ENCODE peak calls at places on chromosomes 2 and 18, in four cellular contexts. W, X, D and M are unnamed samples.

GRCh38 chr2:230356084-230356483 is 29.1 kb downstream of the SP140L start:
- DNase-seq in W (no peak), X (no peak), D (no peak), M (no peak)

GRCh38 chr2:69915050-69915945 is at the start of gene MXD1:
- DNase-seq in X (peak), W (peak), D (no peak), M (peak)

GRCh38 chr2:201220102-201220570 is 37.2 kb downstream of the CASP10 start:
- DNase-seq in X (peak), W (peak), D (no peak), M (peak)

GRCh38 chr2:30421026-30421425 is 26.0 kb upstream of the LCLAT1 start:
- DNase-seq in D (no peak), W (no peak), X (no peak), M (no peak)

GRCh38 chr2:221448857-221449390 is 123.2 kb downstream of the EPHA4 start:
- DNase-seq in D (no peak), X (no peak), W (no peak), M (no peak)

GRCh38 chr2:233121856-233122255 is 61.7 kb downstream of the INPP5D start:
- DNase-seq in D (no peak), W (no peak), X (no peak), M (no peak)

GRCh38 chr18:74976331-74976909 is 232.5 kb downstream of the PTGR3 start:
- DNase-seq in D (no peak), W (no peak), X (no peak), M (no peak)

GRCh38 chr2:23209059-23209458 is 175.9 kb upstream of the KLHL29 start:
- DNase-seq in W (no peak), X (no peak), D (no peak), M (no peak)

GRCh38 chr2:218155953-218156479 is 10.7 kb downstream of the CXCR1 start:
- DNase-seq in X (no peak), W (no peak), D (no peak), M (no peak)

GRCh38 chr2:73218298-73218697 is 4.3 kb downstream of the SMYD5 start:
- DNase-seq in X (no peak), W (no peak), D (no peak), M (peak)

GRCh38 chr18:51330148-51330547 is 132.7 kb upstream of the MEX3C start:
- DNase-seq in W (no peak), D (no peak), X (no peak), M (no peak)

GRCh38 chr18:59954746-59955145 is 55.0 kb downstream of the PMAIP1 start:
- DNase-seq in W (no peak), D (peak), X (no peak), M (no peak)

GRCh38 chr2:231104115-231104713 is 20.6 kb downstream of the HTR2B start:
- DNase-seq in D (peak), X (peak), W (peak), M (peak)

GRCh38 chr2:10028988-10029874 is 14.1 kb upstream of the KLF11 start:
- DNase-seq in D (no peak), W (peak), X (peak), M (peak)

GRCh38 chr2:183284606-183285005 is 160.4 kb downstream of the NUP35 start:
- DNase-seq in W (no peak), X (no peak), D (no peak), M (no peak)

GRCh38 chr2:69556008-69556407 is 87.5 kb downstream of the AAK1 start:
- DNase-seq in X (no peak), W (no peak), D (no peak), M (no peak)

GRCh38 chr2:213152065-213152794 is 818 bp upstream of the IKZF2 start:
- DNase-seq in X (peak), W (peak), D (peak), M (peak)

GRCh38 chr2:224747765-224748164 is 31.6 kb upstream of the CCDC195 start:
- DNase-seq in D (no peak), X (no peak), W (no peak), M (no peak)

GRCh38 chr18:75478996-75479870 is 51.7 kb upstream of the SMIM21 start:
- DNase-seq in W (peak), D (peak), X (peak), M (peak)

GRCh38 chr18:56028514-56028913 is 440.5 kb upstream of the TCF4 start:
- DNase-seq in D (no peak), X (no peak), W (no peak), M (peak)

GRCh38 chr2:238938460-238939055 is 90.7 kb downstream of the TWIST2 start:
- DNase-seq in D (no peak), X (no peak), W (no peak), M (peak)

GRCh38 chr2:236366406-236366805 is 102.2 kb upstream of the ASB18 start:
- DNase-seq in D (no peak), X (no peak), W (no peak), M (no peak)

GRCh38 chr2:109466674-109467575 is 146.8 kb downstream of the SEPTIN10 start:
- DNase-seq in D (no peak), X (no peak), W (no peak), M (no peak)

GRCh38 chr2:105078906-105079305 is 41.0 kb downstream of the MRPS9 start:
- DNase-seq in X (no peak), D (no peak), W (no peak), M (no peak)

GRCh38 chr2:64317712-64318475 is 136.1 kb upstream of the LGALSL start:
- DNase-seq in W (no peak), D (no peak), X (no peak), M (no peak)

GRCh38 chr2:118670868-118671267 is 176.6 kb downstream of the EN1 start:
- DNase-seq in W (no peak), X (no peak), D (no peak), M (peak)

GRCh38 chr2:162992828-162993227 is 154.3 kb upstream of the KCNH7 start:
- DNase-seq in W (no peak), D (no peak), X (no peak), M (no peak)

GRCh38 chr2:162994718-162995117 is 156.2 kb upstream of the KCNH7 start:
- DNase-seq in D (no peak), W (no peak), X (no peak), M (no peak)

GRCh38 chr2:162989507-162989906 is 150.9 kb upstream of the KCNH7 start:
- DNase-seq in W (peak), D (no peak), X (no peak), M (no peak)
- TF ChIP-seq EZH2phosphoT487 in W (no peak), D (no peak), X (no peak), M (no peak)

GRCh38 chr2:174607584-174607983 is 10.0 kb upstream of the WIPF1 start:
- DNase-seq in D (no peak), W (no peak), X (no peak), M (no peak)

GRCh38 chr2:174608866-174609214 is 11.2 kb upstream of the WIPF1 start:
- DNase-seq in D (no peak), X (no peak), W (no peak), M (no peak)

GRCh38 chr2:174605687-174606086 is 8.1 kb upstream of the WIPF1 start:
- DNase-seq in D (peak), W (peak), X (no peak), M (no peak)

GRCh38 chr2:174607989-174608865 is 10.6 kb upstream of the WIPF1 start:
- DNase-seq in X (no peak), W (no peak), D (no peak), M (no peak)

DNA sequence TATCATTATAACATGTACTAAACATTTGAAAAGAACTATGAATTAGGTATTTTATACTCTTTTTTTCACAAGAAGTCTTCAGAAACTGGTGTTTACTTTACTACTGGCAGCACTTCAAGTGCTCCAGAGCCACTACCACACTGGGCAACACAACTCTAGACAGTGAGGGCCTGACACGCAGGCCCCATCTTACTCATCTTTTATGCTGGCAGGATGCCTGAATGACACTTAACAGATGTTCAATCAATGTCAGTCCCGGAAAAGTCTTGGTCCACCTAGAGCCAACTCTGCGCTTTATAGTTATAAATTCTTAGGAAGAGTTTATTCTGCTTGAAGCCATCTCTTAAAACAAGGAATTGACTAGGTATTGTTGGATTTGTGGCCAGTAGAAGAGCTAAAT is 8.7 kb upstream of the WIPF1 start:
- DNase-seq in X (no peak), D (no peak), W (no peak), M (peak)
- H3K27ac ChIP-seq in X (no peak), D (no peak), W (no peak), M (peak)

GRCh38 chr18:37567061-37567993 is 1.7 kb upstream of the CELF4 start:
- DNase-seq in X (peak), D (no peak), W (peak), M (no peak)
- H3K4me3 ChIP-seq in X (peak), D (no peak), W (peak), M (peak)

GRCh38 chr2:204550738-204551137 is 5.5 kb downstream of the PARD3B start:
- DNase-seq in W (peak), X (no peak), D (no peak), M (no peak)
- TF ChIP-seq EZH2phosphoT487 in W (no peak), X (no peak), D (no peak), M (no peak)

DNA sequence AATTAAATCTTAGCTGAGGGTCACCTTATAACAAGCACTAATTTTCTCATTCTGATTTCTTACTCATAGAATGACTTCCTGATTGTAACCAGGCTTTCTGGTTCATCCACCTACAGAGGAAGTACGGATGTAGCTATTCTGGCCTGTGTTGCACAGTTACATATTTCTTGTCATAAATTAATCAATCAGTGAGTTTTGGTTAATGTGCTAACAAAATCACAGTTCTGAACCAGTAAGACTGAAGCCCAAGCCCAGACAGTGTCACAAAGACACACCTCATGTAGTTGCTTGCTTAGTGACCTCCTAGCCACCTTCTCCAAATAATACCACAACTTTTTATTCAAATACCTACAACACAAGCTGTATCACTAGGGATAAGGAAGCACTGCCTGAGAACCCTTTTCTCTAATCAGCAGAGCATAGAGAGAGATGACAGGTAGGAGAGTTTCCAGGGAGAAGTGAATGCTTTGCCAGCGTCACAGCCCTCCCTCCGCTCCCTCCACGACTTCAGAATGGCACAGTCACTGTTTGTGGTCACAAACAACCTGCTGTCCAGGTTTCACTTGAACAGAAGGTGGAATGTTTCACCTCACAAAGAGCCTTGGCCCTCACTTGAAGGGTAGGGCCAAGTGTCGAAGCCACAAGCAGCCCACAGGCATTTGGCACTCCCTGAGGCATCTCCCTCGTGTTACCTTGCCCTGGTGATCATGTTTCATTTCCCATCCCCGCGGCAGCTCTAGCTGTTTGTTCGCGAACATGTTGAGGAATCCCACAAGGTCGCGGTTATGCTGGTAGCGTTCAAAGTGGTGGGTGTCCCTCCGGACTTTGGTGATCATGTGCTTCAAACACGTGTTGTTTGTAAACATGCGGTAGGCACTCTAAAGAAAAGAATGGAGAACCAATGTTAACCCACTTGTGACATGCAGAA is 120.8 kb upstream of the STK17B start:
- DNase-seq in X (no peak), W (peak), D (peak), M (no peak)
- H3K27ac ChIP-seq in X (no peak), W (no peak), D (no peak), M (no peak)

DNA sequence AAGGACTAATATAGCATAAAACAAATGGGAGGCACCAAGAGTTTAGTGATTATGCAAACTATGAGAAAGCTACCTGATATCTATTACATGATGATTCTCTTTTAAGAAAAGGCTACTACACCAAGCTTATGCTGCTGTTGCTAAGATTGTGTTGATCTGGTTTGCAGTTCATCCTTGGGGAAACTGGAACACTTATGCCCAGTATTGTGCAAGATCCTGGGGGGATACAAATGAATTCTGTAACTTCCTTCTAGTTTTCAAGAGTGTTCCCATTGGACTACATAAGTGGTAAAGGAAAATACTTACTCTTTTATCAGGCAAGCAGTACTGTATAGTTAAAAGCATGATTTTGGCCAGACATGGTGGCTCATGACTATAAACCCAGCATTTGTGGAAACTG is 3.1 kb upstream of the NMI start:
- DNase-seq in X (no peak), W (no peak), D (no peak), M (no peak)
- H3K4me3 ChIP-seq in X (no peak), W (no peak), D (no peak), M (no peak)

DNA sequence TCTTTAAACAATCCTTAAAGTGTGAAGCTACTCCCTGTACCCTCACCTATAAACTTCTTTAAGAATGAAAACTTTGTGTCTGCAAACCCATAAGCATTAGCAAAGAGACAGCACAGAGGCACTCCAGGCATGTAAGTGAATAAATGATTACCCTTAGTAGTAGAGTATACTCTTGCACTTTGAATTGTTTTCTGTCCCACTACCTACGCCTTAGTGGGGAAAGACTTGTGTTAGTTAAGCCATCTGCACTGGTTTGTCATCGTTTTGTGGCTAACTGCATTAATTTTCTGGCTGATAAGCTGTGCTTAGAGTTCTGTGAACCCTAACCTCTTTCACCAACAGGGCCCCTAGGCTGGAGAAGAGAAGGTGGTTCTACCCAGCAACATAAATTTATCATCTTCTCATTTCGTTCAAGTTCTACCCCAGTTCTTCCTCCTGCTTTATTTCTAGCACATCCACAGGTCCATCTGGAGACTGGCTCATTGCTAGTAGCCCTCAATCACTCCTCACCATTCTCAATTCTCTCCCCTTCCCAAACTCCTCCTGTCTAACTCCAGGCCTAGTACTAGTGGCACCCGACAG is 722 bp downstream of the LMAN2L start:
- DNase-seq in X (no peak), W (no peak), D (no peak), M (no peak)
- TF ChIP-seq EZH2phosphoT487 in X (no peak), W (no peak), D (no peak), M (no peak)

DNA sequence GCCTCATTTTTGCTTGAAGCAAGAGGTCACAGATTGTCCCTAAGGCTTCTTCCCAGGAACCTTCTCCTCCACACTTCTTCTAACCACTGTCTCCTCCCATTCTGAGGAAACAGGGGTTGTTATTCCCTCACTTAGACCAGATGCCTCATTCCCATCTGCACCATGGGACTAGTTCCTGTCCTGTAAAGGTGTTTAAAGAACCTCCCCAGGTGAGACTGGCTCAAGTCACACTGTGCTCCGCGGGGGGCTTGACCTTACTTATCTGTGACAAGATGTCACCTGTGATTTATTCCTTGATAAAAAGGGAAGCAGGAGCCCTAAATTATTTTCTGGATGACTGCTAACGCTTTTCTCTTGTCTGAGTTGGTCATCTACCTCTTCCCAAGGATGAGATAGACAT is 8.2 kb upstream of the CDH2 start:
- DNase-seq in D (no peak), W (no peak), X (no peak), M (no peak)
- H3K27ac ChIP-seq in D (no peak), W (no peak), X (no peak), M (no peak)